ENCODE peak calls at places on chromosomes 2 and 18, in five cellular contexts. One of them, this sample, is unnamed.

GRCh38 chr2:190978389-190979053 is 35.5 kb downstream of the STAT1 start:
- DNase-seq in CD8-positive, alpha-beta T cell: no peak
- DNase-seq in heart right ventricle: no peak
- DNase-seq in tibial artery: no peak
- DNase-seq in WERI-Rb-1: no peak
- DNase-seq in this sample: no peak

GRCh38 chr18:12422936-12423335 is 15.2 kb downstream of the PRELID3A start:
- DNase-seq in tibial artery: no peak
- DNase-seq in WERI-Rb-1: peak; percentile 85
- DNase-seq in CD8-positive, alpha-beta T cell: no peak
- DNase-seq in heart right ventricle: no peak
- DNase-seq in this sample: no peak

GRCh38 chr2:10232096-10232815 is 70.4 kb upstream of the HPCAL1 start:
- DNase-seq in WERI-Rb-1: no peak
- DNase-seq in heart right ventricle: no peak
- DNase-seq in tibial artery: peak; percentile 40
- DNase-seq in CD8-positive, alpha-beta T cell: no peak
- DNase-seq in this sample: no peak

GRCh38 chr18:54284967-54285785 is 15.9 kb downstream of the POLI start:
- DNase-seq in heart right ventricle: peak; percentile 18
- DNase-seq in WERI-Rb-1: no peak
- DNase-seq in CD8-positive, alpha-beta T cell: no peak
- DNase-seq in tibial artery: no peak
- DNase-seq in this sample: no peak

GRCh38 chr2:71689393-71689792 is 236.0 kb downstream of the DYSF start:
- DNase-seq in tibial artery: peak; percentile 24
- DNase-seq in CD8-positive, alpha-beta T cell: no peak
- DNase-seq in WERI-Rb-1: no peak
- DNase-seq in heart right ventricle: no peak
- DNase-seq in this sample: no peak

GRCh38 chr2:56754066-56754615 is 570.4 kb downstream of the CCDC85A start:
- DNase-seq in tibial artery: no peak
- DNase-seq in heart right ventricle: peak; percentile 60
- DNase-seq in WERI-Rb-1: no peak
- DNase-seq in CD8-positive, alpha-beta T cell: no peak
- DNase-seq in this sample: no peak

GRCh38 chr2:207725815-207726578 is 14.6 kb downstream of the CCNYL1 start:
- DNase-seq in CD8-positive, alpha-beta T cell: no peak
- DNase-seq in heart right ventricle: no peak
- DNase-seq in WERI-Rb-1: no peak
- DNase-seq in tibial artery: no peak
- DNase-seq in this sample: no peak

GRCh38 chr2:84986018-84986417 is 15.1 kb downstream of the KCMF1 start:
- DNase-seq in CD8-positive, alpha-beta T cell: no peak
- DNase-seq in WERI-Rb-1: no peak
- DNase-seq in tibial artery: no peak
- DNase-seq in heart right ventricle: no peak
- DNase-seq in this sample: no peak

GRCh38 chr2:70596293-70596692 is 42.7 kb upstream of the TGFA start:
- DNase-seq in WERI-Rb-1: no peak
- DNase-seq in CD8-positive, alpha-beta T cell: no peak
- DNase-seq in heart right ventricle: no peak
- DNase-seq in tibial artery: no peak
- DNase-seq in this sample: no peak

GRCh38 chr18:37391698-37392548 is 173.7 kb downstream of the CELF4 start:
- DNase-seq in WERI-Rb-1: no peak
- DNase-seq in heart right ventricle: no peak
- DNase-seq in tibial artery: no peak
- DNase-seq in CD8-positive, alpha-beta T cell: no peak
- DNase-seq in this sample: no peak

GRCh38 chr18:22545091-22545795 is 127.5 kb upstream of the CTAGE1 start:
- DNase-seq in WERI-Rb-1: no peak
- DNase-seq in tibial artery: no peak
- DNase-seq in heart right ventricle: no peak
- DNase-seq in CD8-positive, alpha-beta T cell: no peak
- DNase-seq in this sample: no peak

GRCh38 chr2:202765435-202765834 is 106.1 kb downstream of the ICA1L start:
- DNase-seq in WERI-Rb-1: no peak
- DNase-seq in tibial artery: no peak
- DNase-seq in CD8-positive, alpha-beta T cell: no peak
- DNase-seq in heart right ventricle: no peak
- DNase-seq in this sample: no peak

GRCh38 chr2:53768233-53768542 is 584 bp downstream of the CHAC2 start:
- DNase-seq in WERI-Rb-1: no peak
- DNase-seq in heart right ventricle: no peak
- DNase-seq in CD8-positive, alpha-beta T cell: no peak
- DNase-seq in tibial artery: no peak
- DNase-seq in this sample: no peak

GRCh38 chr18:5582849-5583667 is 39.3 kb upstream of the EPB41L3 start:
- DNase-seq in WERI-Rb-1: no peak
- DNase-seq in heart right ventricle: no peak
- DNase-seq in CD8-positive, alpha-beta T cell: no peak
- DNase-seq in tibial artery: no peak
- DNase-seq in this sample: no peak

GRCh38 chr2:10079192-10079930 is 850 bp downstream of the CYS1 start:
- DNase-seq in heart right ventricle: no peak
- DNase-seq in CD8-positive, alpha-beta T cell: no peak
- DNase-seq in tibial artery: peak; percentile 75
- DNase-seq in WERI-Rb-1: peak; percentile 52
- DNase-seq in this sample: peak; percentile 66

GRCh38 chr2:54143780-54144179 is 28.4 kb downstream of the ACYP2 start:
- DNase-seq in heart right ventricle: no peak
- DNase-seq in tibial artery: no peak
- DNase-seq in WERI-Rb-1: no peak
- DNase-seq in CD8-positive, alpha-beta T cell: no peak
- DNase-seq in this sample: no peak

GRCh38 chr18:48927286-48928080 is 23.3 kb downstream of the SMAD7 start:
- DNase-seq in WERI-Rb-1: no peak
- DNase-seq in tibial artery: no peak
- DNase-seq in CD8-positive, alpha-beta T cell: no peak
- DNase-seq in heart right ventricle: no peak
- DNase-seq in this sample: no peak

GRCh38 chr2:172168917-172169346 is 66.2 kb upstream of the DLX2 start:
- DNase-seq in tibial artery: no peak
- DNase-seq in heart right ventricle: no peak
- DNase-seq in WERI-Rb-1: no peak
- DNase-seq in CD8-positive, alpha-beta T cell: no peak
- DNase-seq in this sample: peak; percentile 47

GRCh38 chr2:59015027-59015426 is 773.9 kb upstream of the FANCL start:
- DNase-seq in CD8-positive, alpha-beta T cell: no peak
- DNase-seq in WERI-Rb-1: no peak
- DNase-seq in tibial artery: no peak
- DNase-seq in heart right ventricle: no peak
- DNase-seq in this sample: no peak

GRCh38 chr2:227125506-227125905 is 38.5 kb downstream of the COL4A4 start:
- DNase-seq in heart right ventricle: no peak
- DNase-seq in tibial artery: no peak
- DNase-seq in CD8-positive, alpha-beta T cell: no peak
- DNase-seq in WERI-Rb-1: peak; percentile 39
- DNase-seq in this sample: no peak

GRCh38 chr2:148643998-148644884 is at the start of gene EPC2:
- DNase-seq in tibial artery: peak; percentile 92
- DNase-seq in heart right ventricle: peak; percentile 88
- DNase-seq in CD8-positive, alpha-beta T cell: peak; percentile 85
- DNase-seq in WERI-Rb-1: peak; percentile 86
- DNase-seq in this sample: peak; percentile 38

GRCh38 chr2:122236152-122236892 is 480.9 kb downstream of the TSN start:
- DNase-seq in WERI-Rb-1: peak; percentile 19
- DNase-seq in CD8-positive, alpha-beta T cell: no peak
- DNase-seq in tibial artery: peak; percentile 89
- DNase-seq in heart right ventricle: no peak
- DNase-seq in this sample: peak; percentile 2

GRCh38 chr2:173175222-173175621 is 99.6 kb downstream of the MAP3K20 start:
- DNase-seq in WERI-Rb-1: no peak
- DNase-seq in heart right ventricle: no peak
- DNase-seq in CD8-positive, alpha-beta T cell: no peak
- DNase-seq in tibial artery: no peak
- DNase-seq in this sample: no peak

GRCh38 chr2:47034973-47035609 is 119.5 kb upstream of the MCFD2 start:
- DNase-seq in tibial artery: no peak
- DNase-seq in CD8-positive, alpha-beta T cell: no peak
- DNase-seq in heart right ventricle: peak; percentile 65
- DNase-seq in WERI-Rb-1: peak; percentile 55
- DNase-seq in this sample: no peak

GRCh38 chr2:162934191-162934590 is 95.6 kb upstream of the KCNH7 start:
- DNase-seq in CD8-positive, alpha-beta T cell: no peak
- DNase-seq in tibial artery: no peak
- DNase-seq in WERI-Rb-1: no peak
- DNase-seq in heart right ventricle: no peak
- DNase-seq in this sample: no peak

GRCh38 chr2:219626540-219626939 is 890 bp upstream of the SLC4A3 start:
- DNase-seq in CD8-positive, alpha-beta T cell: no peak
- DNase-seq in WERI-Rb-1: no peak
- DNase-seq in tibial artery: no peak
- DNase-seq in heart right ventricle: no peak
- DNase-seq in this sample: no peak

GRCh38 chr2:73979021-73979420 is 5.7 kb upstream of the TET3 start:
- DNase-seq in WERI-Rb-1: no peak
- DNase-seq in tibial artery: no peak
- DNase-seq in CD8-positive, alpha-beta T cell: peak; percentile 49
- DNase-seq in heart right ventricle: no peak
- DNase-seq in this sample: no peak

GRCh38 chr2:60629263-60629662 is 75.8 kb upstream of the BCL11A start:
- DNase-seq in tibial artery: no peak
- DNase-seq in heart right ventricle: no peak
- DNase-seq in WERI-Rb-1: no peak
- DNase-seq in CD8-positive, alpha-beta T cell: no peak
- DNase-seq in this sample: no peak

GRCh38 chr18:1050012-1050657 is 145.5 kb downstream of the ADCYAP1 start:
- DNase-seq in tibial artery: no peak
- DNase-seq in heart right ventricle: no peak
- DNase-seq in WERI-Rb-1: no peak
- DNase-seq in CD8-positive, alpha-beta T cell: no peak
- DNase-seq in this sample: no peak

GRCh38 chr2:36452279-36452678 is 96.7 kb downstream of the CRIM1 start:
- DNase-seq in CD8-positive, alpha-beta T cell: no peak
- DNase-seq in heart right ventricle: no peak
- DNase-seq in WERI-Rb-1: no peak
- DNase-seq in tibial artery: no peak
- DNase-seq in this sample: no peak

DNA sequence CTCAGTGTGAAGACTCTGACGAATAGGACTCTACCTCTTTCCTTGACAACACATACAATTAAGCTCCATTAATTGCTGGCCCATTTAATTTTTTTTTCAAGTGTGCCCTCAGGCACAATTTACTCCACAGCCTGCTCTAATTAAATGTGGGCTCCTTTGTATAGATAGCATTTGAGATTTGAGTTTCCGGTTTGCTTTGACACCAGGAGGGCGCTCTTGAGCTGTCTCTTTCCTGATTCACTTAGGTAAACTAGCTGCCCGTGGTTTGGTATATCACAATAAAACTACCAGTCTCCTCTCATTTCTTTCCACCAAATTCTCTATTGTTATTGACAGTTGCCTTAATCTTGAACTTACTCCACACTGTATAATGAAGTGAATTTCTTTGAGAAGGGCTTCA is 666.0 kb downstream of the DSC3 start:
- DNase-seq in CD8-positive, alpha-beta T cell: no peak
- DNase-seq in tibial artery: no peak
- DNase-seq in WERI-Rb-1: peak; percentile 41
- DNase-seq in heart right ventricle: no peak
- DNase-seq in this sample: peak; percentile 2
- TF ChIP-seq CTCF in CD8-positive, alpha-beta T cell: no peak
- TF ChIP-seq CTCF in tibial artery: no peak
- TF ChIP-seq CTCF in WERI-Rb-1: peak; percentile 52
- TF ChIP-seq CTCF in heart right ventricle: no peak
- TF ChIP-seq CTCF in this sample: peak; percentile 37

GRCh38 chr18:58861853-58862252 is 2.8 kb upstream of the ZNF532 start:
- DNase-seq in heart right ventricle: no peak
- DNase-seq in CD8-positive, alpha-beta T cell: no peak
- DNase-seq in WERI-Rb-1: no peak
- DNase-seq in tibial artery: no peak
- DNase-seq in this sample: no peak

GRCh38 chr18:58859935-58860334 is 4.7 kb upstream of the ZNF532 start:
- DNase-seq in WERI-Rb-1: peak; percentile 47
- DNase-seq in tibial artery: peak; percentile 45
- DNase-seq in heart right ventricle: no peak
- DNase-seq in CD8-positive, alpha-beta T cell: no peak
- DNase-seq in this sample: no peak

GRCh38 chr18:58861353-58861752 is 3.3 kb upstream of the ZNF532 start:
- DNase-seq in heart right ventricle: no peak
- DNase-seq in CD8-positive, alpha-beta T cell: no peak
- DNase-seq in tibial artery: peak; percentile 3
- DNase-seq in WERI-Rb-1: no peak
- DNase-seq in this sample: no peak

GRCh38 chr18:58862404-58862803 is 2.3 kb upstream of the ZNF532 start:
- DNase-seq in heart right ventricle: no peak
- DNase-seq in WERI-Rb-1: no peak
- DNase-seq in tibial artery: peak; percentile 35
- DNase-seq in CD8-positive, alpha-beta T cell: no peak
- DNase-seq in this sample: no peak

DNA sequence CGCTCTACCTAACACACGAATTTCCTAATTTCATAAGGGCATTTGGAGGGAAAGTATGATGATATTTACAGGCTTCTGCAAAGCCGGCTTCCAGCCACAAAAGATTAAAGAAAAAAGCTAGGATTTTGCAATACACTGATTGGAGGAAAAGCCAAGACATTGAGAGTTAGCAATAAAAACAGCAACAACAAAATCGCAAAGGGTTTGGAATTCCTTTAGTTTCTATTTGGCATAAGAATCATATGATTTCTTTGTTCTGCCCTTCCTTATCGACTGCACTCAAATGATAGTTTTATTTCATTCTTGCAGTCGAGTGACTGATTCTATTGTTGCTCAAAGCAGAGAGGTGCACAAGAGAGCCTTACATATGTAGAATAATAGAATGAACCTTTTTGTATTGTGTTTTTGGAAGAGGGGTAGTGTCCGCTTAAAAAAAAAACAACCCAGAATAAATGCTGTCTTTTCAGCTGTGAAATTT is 3.9 kb upstream of the ZNF532 start:
- DNase-seq in tibial artery: no peak
- DNase-seq in WERI-Rb-1: no peak
- DNase-seq in heart right ventricle: no peak
- DNase-seq in CD8-positive, alpha-beta T cell: no peak
- DNase-seq in this sample: no peak
- H3K4me3 ChIP-seq in tibial artery: no peak overlapping the region
- H3K4me3 ChIP-seq in WERI-Rb-1: no peak overlapping the region
- H3K4me3 ChIP-seq in heart right ventricle: peak overlapping the region; percentile 12
- H3K4me3 ChIP-seq in CD8-positive, alpha-beta T cell: no peak overlapping the region
- H3K4me3 ChIP-seq in this sample: no peak overlapping the region

GRCh38 chr18:71784777-71785176 is 759.4 kb downstream of the CBLN2 start:
- DNase-seq in tibial artery: no peak
- DNase-seq in WERI-Rb-1: peak; percentile 7
- DNase-seq in heart right ventricle: no peak
- DNase-seq in CD8-positive, alpha-beta T cell: no peak
- DNase-seq in this sample: no peak
- TF ChIP-seq CTCF in tibial artery: no peak
- TF ChIP-seq CTCF in WERI-Rb-1: peak; percentile 55
- TF ChIP-seq CTCF in heart right ventricle: no peak
- TF ChIP-seq CTCF in CD8-positive, alpha-beta T cell: no peak
- TF ChIP-seq CTCF in this sample: peak; percentile 64

DNA sequence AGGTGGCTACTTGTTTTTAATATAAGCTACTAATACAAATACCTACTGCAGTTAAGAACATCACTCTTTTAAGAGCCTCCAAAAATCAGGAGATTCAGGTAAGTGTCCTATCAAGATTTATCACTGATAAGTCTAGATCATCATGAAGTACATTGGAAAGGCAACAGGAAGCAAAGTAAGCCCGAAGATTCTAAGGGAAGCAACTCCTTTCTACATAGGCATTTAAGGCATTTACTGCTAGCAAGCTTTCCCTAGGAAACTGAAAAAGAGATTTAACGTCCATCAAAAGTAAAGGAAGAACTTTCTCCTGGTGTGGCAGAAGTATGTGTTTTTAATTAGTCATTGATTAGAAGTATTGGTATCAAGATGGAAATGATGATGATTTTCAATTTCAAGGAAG is 3.7 kb downstream of the STK17B start:
- DNase-seq in WERI-Rb-1: no peak
- DNase-seq in CD8-positive, alpha-beta T cell: no peak
- DNase-seq in heart right ventricle: no peak
- DNase-seq in tibial artery: no peak
- DNase-seq in this sample: no peak
- H3K4me3 ChIP-seq in WERI-Rb-1: no peak overlapping the region
- H3K4me3 ChIP-seq in CD8-positive, alpha-beta T cell: peak overlapping the region; percentile 82
- H3K4me3 ChIP-seq in heart right ventricle: peak overlapping the region; percentile 10
- H3K4me3 ChIP-seq in tibial artery: peak overlapping the region; percentile 98
- H3K4me3 ChIP-seq in this sample: no peak overlapping the region